ENCODE peak calls at places on chromosomes 3 and 15, in nine cellular contexts. C is A549, D is tibial nerve, Q is HepG2, I is IMR-90, U is H54, L is heart left ventricle, Z is breast epithelium, H is thyroid gland. M is an unnamed sample.

GRCh38 chr3:120357807-120358206 is 8.7 kb upstream of the LRRC58 start:
- DNase-seq in C (no peak), D (no peak), Q (no peak), I (no peak), U (no peak), L (no peak), Z (no peak), H (no peak), M (no peak)

GRCh38 chr3:8793242-8793641 is 23.8 kb upstream of the OXTR start:
- DNase-seq in C (peak), D (no peak), Q (no peak), I (peak), U (peak), L (no peak), Z (no peak), H (no peak), M (no peak)

GRCh38 chr15:25439456-25439836 is 622 bp upstream of the UBE3A start:
- DNase-seq in C (peak), D (no peak), Q (peak), I (peak), U (peak), L (peak), Z (no peak), H (no peak), M (peak)

GRCh38 chr3:192879346-192880031 is 38.2 kb downstream of the MB21D2 start:
- DNase-seq in C (peak), D (no peak), Q (peak), I (peak), U (peak), L (no peak), Z (peak), H (peak), M (no peak)

GRCh38 chr3:149781216-149781615 is 11.1 kb downstream of the ANKUB1 start:
- DNase-seq in C (no peak), D (no peak), Q (no peak), I (no peak), U (no peak), L (no peak), Z (no peak), H (no peak), M (no peak)

GRCh38 chr15:59539799-59540198 is 71.8 kb upstream of the GCNT3 start:
- DNase-seq in C (peak), D (no peak), Q (no peak), I (no peak), U (no peak), L (no peak), Z (no peak), H (no peak), M (no peak)

GRCh38 chr3:166322394-166322793 is 485.2 kb upstream of the BCHE start:
- DNase-seq in C (no peak), D (no peak), Q (no peak), I (no peak), U (no peak), L (no peak), Z (no peak), H (no peak), M (no peak)

GRCh38 chr3:128555881-128556280 is 62.9 kb upstream of the GATA2 start:
- DNase-seq in C (no peak), D (no peak), Q (no peak), I (no peak), U (no peak), L (no peak), Z (no peak), H (no peak), M (no peak)

GRCh38 chr15:79433610-79434009 is 1.5 kb downstream of the MINAR1 start:
- DNase-seq in C (peak), D (no peak), Q (no peak), I (no peak), U (no peak), L (no peak), Z (no peak), H (no peak), M (no peak)

GRCh38 chr3:79960594-79960993 is 192.8 kb upstream of the ROBO1 start:
- DNase-seq in C (no peak), D (no peak), Q (no peak), I (no peak), U (no peak), L (no peak), Z (no peak), H (no peak), M (no peak)

GRCh38 chr3:128650096-128651050 is at the start of gene RPN1:
- DNase-seq in C (peak), D (peak), Q (peak), I (peak), U (peak), L (peak), Z (peak), H (peak), M (peak)

GRCh38 chr3:46905661-46906451 is 28.3 kb downstream of the PTH1R start:
- DNase-seq in C (no peak), D (no peak), Q (no peak), I (no peak), U (no peak), L (no peak), Z (no peak), H (no peak), M (no peak)

GRCh38 chr3:116112686-116113085 is 332.6 kb downstream of the LSAMP start:
- DNase-seq in C (no peak), D (no peak), Q (no peak), I (peak), U (no peak), L (no peak), Z (no peak), H (no peak), M (no peak)

GRCh38 chr3:9730747-9731205 is 759 bp upstream of the BRPF1 start:
- DNase-seq in C (no peak), D (no peak), Q (no peak), I (no peak), U (peak), L (no peak), Z (no peak), H (no peak), M (no peak)

GRCh38 chr3:152511904-152512303 is 243.2 kb downstream of the MBNL1 start:
- DNase-seq in C (no peak), D (no peak), Q (no peak), I (no peak), U (no peak), L (no peak), Z (no peak), H (no peak), M (no peak)

GRCh38 chr3:152508705-152509104 is 240.0 kb downstream of the MBNL1 start:
- DNase-seq in C (peak), D (no peak), Q (peak), I (no peak), U (no peak), L (no peak), Z (no peak), H (no peak), M (no peak)

DNA sequence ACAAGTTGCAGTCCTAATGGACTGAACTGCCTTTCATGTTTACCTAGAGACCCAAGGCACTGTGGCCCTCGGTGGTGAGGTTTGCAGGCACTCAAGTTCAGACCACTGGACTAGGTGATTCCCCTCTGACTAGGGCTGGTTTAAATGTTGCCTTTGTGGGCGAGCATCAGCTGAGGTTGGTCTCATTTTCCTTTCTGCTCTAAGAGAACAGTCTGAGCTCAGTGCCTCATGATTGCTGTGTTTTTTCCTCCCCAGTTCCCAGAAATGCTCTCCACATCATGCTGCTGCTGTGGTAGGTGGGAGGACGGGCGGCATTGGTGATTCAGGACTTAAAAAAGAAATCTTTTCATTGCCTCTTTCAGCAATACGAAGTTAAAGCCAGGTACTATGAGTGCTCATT is 237.2 kb downstream of the MBNL1 start:
- DNase-seq in C (no peak), D (no peak), Q (no peak), I (no peak), U (no peak), L (no peak), Z (no peak), H (no peak), M (no peak)
- TF ChIP-seq POLR2A in C (no peak), D (no peak), Q (no peak), I (no peak), U (no peak), L (no peak), Z (no peak), H (no peak), M (peak)

GRCh38 chr3:50237133-50237651 is 1.2 kb downstream of the GNAI2 start:
- DNase-seq in C (no peak), D (no peak), Q (no peak), I (no peak), U (no peak), L (peak), Z (no peak), H (peak), M (no peak)
- TF ChIP-seq POLR2A in C (no peak), D (no peak), Q (no peak), I (no peak), U (peak), L (no peak), Z (no peak), H (no peak), M (no peak)

DNA sequence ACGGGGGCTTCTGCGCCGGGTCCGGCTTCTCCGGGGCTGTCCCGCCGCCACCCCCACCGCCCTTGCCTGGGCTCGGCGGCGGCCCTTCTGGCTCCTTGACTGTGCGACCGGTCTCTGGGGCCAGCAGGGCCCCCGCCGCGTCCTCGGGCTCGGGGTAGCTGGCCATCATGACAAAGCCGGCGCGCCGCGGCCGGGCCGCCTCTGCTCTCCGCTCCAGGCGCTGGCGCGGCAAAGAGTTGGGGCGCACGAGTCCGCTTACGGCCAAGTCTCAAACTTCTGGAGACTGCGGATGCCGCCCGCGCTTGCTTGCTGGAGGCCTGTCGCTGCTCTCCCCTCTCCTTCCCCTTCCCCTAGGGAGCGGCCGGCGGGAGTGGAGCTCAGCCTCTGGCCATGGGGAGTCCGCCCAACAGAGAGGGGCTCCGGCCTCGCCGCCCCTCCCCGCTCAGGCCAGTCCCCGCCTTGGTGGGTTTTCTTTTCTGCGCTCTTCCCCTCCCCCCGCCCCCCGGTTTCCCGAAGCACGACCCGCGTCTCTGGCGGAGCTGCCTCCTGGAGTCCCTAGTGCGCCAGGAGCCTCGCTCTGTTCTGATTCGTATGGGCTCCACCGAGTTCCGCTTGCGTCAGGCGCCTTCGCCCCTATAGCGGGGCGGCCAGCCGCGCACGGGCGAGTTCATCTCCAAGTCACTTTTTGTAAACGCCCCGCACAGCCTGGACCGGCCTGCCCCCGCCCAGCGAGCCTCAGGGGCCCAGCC is at the start of the genes FOXL2 and FOXL2NB:
- DNase-seq in C (peak), D (no peak), Q (no peak), I (peak), U (peak), L (no peak), Z (no peak), H (no peak), M (no peak)
- TF ChIP-seq POLR2A in C (peak), D (no peak), Q (no peak), I (no peak), U (peak), L (no peak), Z (no peak), H (no peak), M (no peak)

GRCh38 chr3:108123326-108123725 is 32.5 kb upstream of the CD47 start:
- DNase-seq in C (no peak), D (no peak), Q (no peak), I (no peak), U (no peak), L (no peak), Z (no peak), H (no peak), M (no peak)

GRCh38 chr3:108125550-108126071 is 34.8 kb upstream of the CD47 start:
- DNase-seq in C (no peak), D (no peak), Q (no peak), I (no peak), U (no peak), L (no peak), Z (no peak), H (peak), M (no peak)

GRCh38 chr3:108126348-108126747 is 35.5 kb upstream of the CD47 start:
- DNase-seq in C (no peak), D (no peak), Q (no peak), I (no peak), U (no peak), L (no peak), Z (no peak), H (no peak), M (no peak)

GRCh38 chr3:108125151-108125540 is 34.3 kb upstream of the CD47 start:
- DNase-seq in C (no peak), D (no peak), Q (no peak), I (no peak), U (no peak), L (no peak), Z (no peak), H (no peak), M (no peak)

DNA sequence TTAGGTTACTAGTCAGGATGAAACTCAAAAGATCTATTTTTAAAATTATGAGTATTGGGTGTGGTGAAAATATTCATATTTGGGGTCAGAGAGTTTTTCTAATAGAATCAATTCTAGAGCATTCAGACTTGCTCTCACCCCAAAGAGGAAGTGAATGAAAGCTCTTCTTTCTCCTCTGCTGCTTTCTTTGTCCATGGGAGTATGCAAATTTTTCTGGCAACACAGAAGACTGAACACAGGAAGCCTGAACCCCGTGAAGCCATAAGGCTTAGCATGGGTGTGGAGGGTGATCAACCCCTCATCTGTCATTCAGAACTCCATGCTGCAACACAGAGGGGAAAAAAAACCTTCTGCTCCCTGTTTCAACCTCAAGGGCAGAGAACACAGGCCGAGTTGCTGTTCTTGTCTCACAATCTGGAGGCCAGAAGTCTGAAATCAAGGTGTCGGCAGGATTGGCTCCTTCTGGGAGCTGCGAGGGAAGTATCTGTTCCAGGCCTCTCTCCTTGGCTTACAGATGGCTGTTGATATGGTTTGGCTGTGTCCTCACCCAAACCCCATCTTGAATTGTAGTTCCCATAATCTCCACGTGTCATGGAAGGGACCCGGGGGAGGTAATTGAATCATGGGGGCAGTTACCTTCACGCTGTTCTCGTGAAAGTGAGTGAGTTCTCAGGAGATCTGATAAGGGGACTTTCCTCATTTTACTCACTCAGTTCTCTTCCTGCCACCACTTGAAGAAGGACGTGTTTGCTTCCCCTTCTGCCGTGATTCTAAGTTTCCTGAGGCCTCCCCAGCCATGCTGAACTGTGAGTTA is 33.7 kb upstream of the CD47 start:
- DNase-seq in C (no peak), D (no peak), Q (no peak), I (no peak), U (no peak), L (no peak), Z (no peak), H (no peak), M (no peak)
- TF ChIP-seq POLR2A in C (no peak), D (no peak), Q (no peak), I (no peak), U (no peak), L (no peak), Z (no peak), H (no peak), M (peak)

GRCh38 chr3:153162513-153163348 is 705 bp downstream of the RAP2B start:
- DNase-seq in C (peak), D (peak), Q (no peak), I (peak), U (no peak), L (peak), Z (peak), H (peak), M (peak)
- TF ChIP-seq POLR2A in C (no peak), D (no peak), Q (no peak), I (no peak), U (no peak), L (no peak), Z (no peak), H (no peak), M (no peak)

GRCh38 chr3:50358927-50359759 is at the start of gene TMEM115:
- DNase-seq in C (peak), D (peak), Q (peak), I (peak), U (peak), L (peak), Z (peak), H (peak), M (peak)
- TF ChIP-seq POLR2A in C (peak), D (peak), Q (no peak), I (peak), U (peak), L (no peak), Z (peak), H (peak), M (peak)

GRCh38 chr3:123225557-123225956 is 23.8 kb downstream of the SEC22A start:
- DNase-seq in C (no peak), D (no peak), Q (no peak), I (no peak), U (no peak), L (no peak), Z (no peak), H (no peak), M (no peak)

GRCh38 chr3:123226549-123226948 is 24.8 kb downstream of the SEC22A start:
- DNase-seq in C (no peak), D (no peak), Q (no peak), I (no peak), U (no peak), L (no peak), Z (no peak), H (no peak), M (no peak)

DNA sequence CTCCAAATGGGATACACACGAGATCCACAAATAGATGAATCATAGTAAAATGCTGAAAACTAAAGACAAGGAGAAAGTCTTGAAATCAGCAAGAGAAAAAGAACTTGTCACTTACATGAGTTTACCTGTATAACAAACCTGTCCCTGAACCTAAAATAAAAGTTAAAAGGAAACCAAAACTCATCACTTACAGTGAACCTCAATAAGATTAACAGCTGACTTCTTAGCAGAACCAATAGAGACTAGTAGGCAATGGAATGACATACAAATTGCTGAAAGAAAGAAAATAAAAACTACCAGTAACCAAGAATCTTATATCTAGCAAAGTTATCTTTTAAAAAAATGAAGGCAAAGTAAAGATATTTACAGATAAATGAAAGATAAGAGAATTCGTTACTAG is 27.4 kb downstream of the SEC22A start:
- DNase-seq in C (peak), D (no peak), Q (no peak), I (peak), U (no peak), L (no peak), Z (no peak), H (no peak), M (no peak)
- TF ChIP-seq POLR2A in C (no peak), D (no peak), Q (no peak), I (no peak), U (no peak), L (no peak), Z (no peak), H (no peak), M (no peak)